ENCODE peak calls at places on chromosome 19, in four cellular contexts. W is Peyer's patch; Y is stimulated activated CD4-positive, alpha-beta T cell treated with anti-CD3 and anti-CD28 coated beads, Interleukin-15, amount 100 ng/mL, for 48 hours; D is HEK293T. J is an unnamed sample.

GRCh38 chr19:18419699-18420460 is 682 bp downstream of the SSBP4 start:
- DNase-seq in W (peak), Y (no peak), D (no peak), J (no peak)

GRCh38 chr19:35084078-35084762 is 31.4 kb upstream of the FXYD3 start:
- DNase-seq in W (no peak), Y (no peak), D (no peak), J (no peak)

GRCh38 chr19:55446060-55446459 is 3.0 kb upstream of the SHISA7 start:
- DNase-seq in W (no peak), Y (no peak), D (no peak), J (no peak)

GRCh38 chr19:31160346-31160926 is 188.8 kb downstream of the TSHZ3 start:
- DNase-seq in W (no peak), Y (no peak), D (no peak), J (no peak)

GRCh38 chr19:32404939-32405430 is 585 bp upstream of the DPY19L3 start:
- DNase-seq in W (peak), Y (no peak), D (peak), J (no peak)

GRCh38 chr19:5332501-5332900 is 8.1 kb downstream of the PTPRS start:
- DNase-seq in W (no peak), Y (no peak), D (no peak), J (no peak)

GRCh38 chr19:35224681-35225604 is 3.6 kb downstream of the FAM187B start:
- DNase-seq in W (peak), Y (no peak), D (no peak), J (no peak)

GRCh38 chr19:35518313-35518712 is 4.9 kb upstream of the DMKN start:
- DNase-seq in W (no peak), Y (no peak), D (no peak), J (no peak)

GRCh38 chr19:18762125-18763023 is 28.7 kb downstream of the COMP start:
- DNase-seq in W (no peak), Y (no peak), D (no peak), J (no peak)

GRCh38 chr19:41934849-41935374 is 6.7 kb upstream of the ERFL start:
- DNase-seq in W (peak), Y (no peak), D (peak), J (peak)

GRCh38 chr19:4052993-4053422 is 13.7 kb downstream of the ZBTB7A start:
- DNase-seq in W (no peak), Y (no peak), D (no peak), J (no peak)

GRCh38 chr19:38004100-38004504 is 97.1 kb downstream of the SIPA1L3 start:
- DNase-seq in W (no peak), Y (no peak), D (no peak), J (no peak)

GRCh38 chr19:13082192-13083007 is 20.3 kb downstream of the LYL1 start:
- DNase-seq in W (no peak), Y (no peak), D (peak), J (peak)

GRCh38 chr19:49557641-49558325 is 22.6 kb downstream of the NOSIP start:
- DNase-seq in W (no peak), Y (no peak), D (no peak), J (no peak)

GRCh38 chr19:14113762-14114414 is 3.7 kb downstream of the PRKACA start:
- DNase-seq in W (no peak), Y (peak), D (peak), J (no peak)

GRCh38 chr19:43809762-43810696 is 7.8 kb upstream of the LYPD5 start:
- DNase-seq in W (no peak), Y (no peak), D (peak), J (peak)

GRCh38 chr19:46191972-46192371 is 37.6 kb upstream of the IGFL1 start:
- DNase-seq in W (no peak), Y (no peak), D (no peak), J (no peak)

GRCh38 chr19:54448037-54448773 is 794 bp upstream of the LENG8 start:
- DNase-seq in W (peak), Y (no peak), D (peak), J (no peak)

GRCh38 chr19:13103585-13103923 is 896 bp upstream of the LYL1 start:
- DNase-seq in W (no peak), Y (no peak), D (no peak), J (no peak)

GRCh38 chr19:47003611-47003935 is 16.1 kb upstream of the NPAS1 start:
- DNase-seq in W (no peak), Y (no peak), D (no peak), J (no peak)

GRCh38 chr19:5273782-5274181 is 66.8 kb downstream of the PTPRS start:
- DNase-seq in W (no peak), Y (no peak), D (no peak), J (no peak)

GRCh38 chr19:53772943-53773342 is 51.2 kb downstream of the NLRP12 start:
- DNase-seq in W (peak), Y (peak), D (peak), J (peak)